ENCODE peak calls at places on chromosomes 2 and 18, in four cellular contexts. A is transverse colon, V is K562, Z is tibial nerve. D is an unnamed sample. For H3K36me3, the result is how much of the 10 kb centered on the place peaks cover.

GRCh38 chr2:46870051-46870839 is 45.4 kb downstream of the MCFD2 start:
- DNase-seq in A (no peak), V (no peak), Z (no peak), D (peak)

GRCh38 chr2:120871016-120871635 is 135.5 kb downstream of the GLI2 start:
- DNase-seq in A (no peak), V (no peak), Z (no peak), D (no peak)

GRCh38 chr2:134933732-134934131 is 15.1 kb downstream of the CCNT2 start:
- DNase-seq in A (no peak), V (no peak), Z (no peak), D (no peak)

GRCh38 chr2:220279372-220279771 is 651.9 kb downstream of the SLC4A3 start:
- DNase-seq in A (no peak), V (no peak), Z (no peak), D (no peak)

GRCh38 chr2:137467246-137467862 is 496.9 kb upstream of the HNMT start:
- DNase-seq in A (peak), V (peak), Z (peak), D (no peak)

GRCh38 chr2:201579536-201579935 is 63.8 kb downstream of the TMEM237 start:
- DNase-seq in A (no peak), V (no peak), Z (no peak), D (no peak)

GRCh38 chr18:58497845-58498244 is 131.0 kb downstream of the ALPK2 start:
- DNase-seq in A (no peak), V (no peak), Z (no peak), D (no peak)

GRCh38 chr2:20430461-20431302 is 16.2 kb upstream of the RHOB start:
- DNase-seq in A (peak), V (peak), Z (peak), D (no peak)

GRCh38 chr18:23244431-23244830 is 109.1 kb downstream of the CABLES1 start:
- DNase-seq in A (no peak), V (no peak), Z (no peak), D (no peak)

GRCh38 chr2:10234409-10235094 is 68.2 kb upstream of the HPCAL1 start:
- DNase-seq in A (no peak), V (no peak), Z (no peak), D (no peak)

GRCh38 chr2:7097353-7097895 is 180.2 kb downstream of the RNF144A start:
- DNase-seq in A (peak), V (peak), Z (peak), D (peak)

GRCh38 chr2:9310390-9310789 is 103.8 kb downstream of the ASAP2 start:
- DNase-seq in A (peak), V (peak), Z (peak), D (peak)

GRCh38 chr2:161416294-161416632 is at the start of gene TBR1:
- DNase-seq in A (no peak), V (no peak), Z (no peak), D (no peak)
- H3K27ac ChIP-seq in A (no peak), V (no peak), Z (no peak), D (no peak)

GRCh38 chr2:69535739-69536374 is 98.6 kb upstream of the NFU1 start:
- DNase-seq in A (no peak), V (no peak), Z (no peak), D (no peak)
- H3K36me3 ChIP-seq in A (under half), V (under half), Z (half or more), D (under half)

DNA sequence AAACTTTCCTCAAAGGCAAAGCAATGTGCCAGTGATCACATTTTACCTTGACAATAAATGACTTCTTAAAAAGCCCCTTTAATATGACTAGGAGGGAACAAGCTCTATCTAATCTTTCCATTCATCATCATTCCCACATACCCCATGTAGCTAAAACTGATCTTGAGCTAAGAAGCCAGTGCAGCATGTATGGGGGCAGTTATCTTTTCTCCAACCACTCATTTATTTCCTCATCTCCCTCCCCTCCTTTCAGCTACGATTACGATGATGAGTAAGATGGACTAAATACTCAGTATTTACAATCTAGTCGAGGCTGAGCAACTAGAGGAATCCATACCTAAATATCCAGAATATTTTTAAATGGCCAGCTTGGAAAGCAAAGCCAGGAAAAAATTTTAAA is 35.5 kb downstream of the PNO1 start:
- DNase-seq in A (no peak), V (no peak), Z (no peak), D (no peak)
- H3K27ac ChIP-seq in A (no peak), V (peak), Z (no peak), D (no peak)

DNA sequence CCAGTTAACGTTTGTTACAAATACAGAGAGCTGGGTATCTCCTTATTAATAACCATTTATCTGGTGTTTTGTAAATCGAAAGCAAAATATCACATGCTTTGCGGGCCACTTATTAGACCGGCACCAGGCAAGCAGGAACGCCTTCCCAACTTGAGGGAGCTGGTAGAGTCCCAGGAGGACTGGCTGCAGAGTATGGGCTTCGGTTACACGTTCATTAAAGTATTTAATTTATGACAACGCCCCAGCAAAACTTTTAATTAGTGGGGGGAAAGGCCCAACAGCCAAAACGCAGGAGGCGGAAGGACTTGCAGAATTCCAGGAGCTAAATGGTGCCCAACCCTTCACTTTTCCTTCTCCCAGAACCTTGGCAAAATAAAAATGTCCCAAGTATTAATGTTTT is 3.7 kb downstream of the SMAD7 start:
- DNase-seq in A (no peak), V (no peak), Z (no peak), D (no peak)
- H3K36me3 ChIP-seq in A (under half), V (under half), Z (under half), D (under half)

GRCh38 chr18:6781179-6781714 is 51.7 kb downstream of the ARHGAP28 start:
- DNase-seq in A (no peak), V (peak), Z (no peak), D (no peak)
- H3K27ac ChIP-seq in A (peak), V (no peak), Z (no peak), D (no peak)

GRCh38 chr2:33419548-33420255 is 56.7 kb upstream of the RASGRP3 start:
- DNase-seq in A (no peak), V (no peak), Z (no peak), D (no peak)
- H3K36me3 ChIP-seq in A (under half), V (under half), Z (under half), D (under half)

D was measured in kidney.